ENCODE peak calls at places on chromosome 1, in nine cellular contexts. One of them, this sample, is unnamed.

GRCh38 chr1:189500777-189501176 is 976.9 kb downstream of the BRINP3 start:
- DNase-seq in choroid plexus epithelial cell: peak; percentile 42
- DNase-seq in fibroblast of lung: peak; percentile 39
- DNase-seq in AG09309: no peak
- DNase-seq in H9: no peak
- DNase-seq in heart right ventricle: no peak
- DNase-seq in RWPE1: no peak
- DNase-seq in epithelial cell of esophagus: peak; percentile 2
- DNase-seq in heart left ventricle: no peak
- DNase-seq in this sample: no peak

GRCh38 chr1:219847215-219847855 is 81.0 kb downstream of the SLC30A10 start:
- DNase-seq in choroid plexus epithelial cell: peak; percentile 3
- DNase-seq in fibroblast of lung: no peak
- DNase-seq in AG09309: no peak
- DNase-seq in H9: no peak
- DNase-seq in heart right ventricle: no peak
- DNase-seq in RWPE1: no peak
- DNase-seq in epithelial cell of esophagus: peak; percentile 4
- DNase-seq in heart left ventricle: no peak
- DNase-seq in this sample: no peak

GRCh38 chr1:156241926-156242325 is at the start of gene BGLAP:
- DNase-seq in choroid plexus epithelial cell: no peak
- DNase-seq in fibroblast of lung: no peak
- DNase-seq in AG09309: no peak
- DNase-seq in H9: no peak
- DNase-seq in heart right ventricle: no peak
- DNase-seq in RWPE1: no peak
- DNase-seq in epithelial cell of esophagus: no peak
- DNase-seq in heart left ventricle: no peak
- DNase-seq in this sample: no peak

GRCh38 chr1:185595835-185596667 is 138.1 kb upstream of the HMCN1 start:
- DNase-seq in choroid plexus epithelial cell: peak; percentile 72
- DNase-seq in fibroblast of lung: peak; percentile 29
- DNase-seq in AG09309: no peak
- DNase-seq in H9: peak; percentile 67
- DNase-seq in heart right ventricle: no peak
- DNase-seq in RWPE1: peak; percentile 64
- DNase-seq in epithelial cell of esophagus: peak; percentile 76
- DNase-seq in heart left ventricle: no peak
- DNase-seq in this sample: peak; percentile 54

GRCh38 chr1:49906365-49906764 is 117.4 kb downstream of the AGBL4 start:
- DNase-seq in choroid plexus epithelial cell: no peak
- DNase-seq in fibroblast of lung: no peak
- DNase-seq in AG09309: no peak
- DNase-seq in H9: no peak
- DNase-seq in heart right ventricle: no peak
- DNase-seq in RWPE1: no peak
- DNase-seq in epithelial cell of esophagus: no peak
- DNase-seq in heart left ventricle: no peak
- DNase-seq in this sample: no peak

GRCh38 chr1:182671779-182672486 is 12.5 kb downstream of the RGS8 start:
- DNase-seq in choroid plexus epithelial cell: no peak
- DNase-seq in fibroblast of lung: no peak
- DNase-seq in AG09309: no peak
- DNase-seq in H9: no peak
- DNase-seq in heart right ventricle: no peak
- DNase-seq in RWPE1: no peak
- DNase-seq in epithelial cell of esophagus: no peak
- DNase-seq in heart left ventricle: no peak
- DNase-seq in this sample: no peak

GRCh38 chr1:86502721-86503430 is 34.1 kb downstream of the CLCA1 start:
- DNase-seq in choroid plexus epithelial cell: peak; percentile 15
- DNase-seq in fibroblast of lung: peak; percentile 41
- DNase-seq in AG09309: no peak
- DNase-seq in H9: peak; percentile 90
- DNase-seq in heart right ventricle: no peak
- DNase-seq in RWPE1: peak; percentile 30
- DNase-seq in epithelial cell of esophagus: peak; percentile 84
- DNase-seq in heart left ventricle: peak; percentile 55
- DNase-seq in this sample: no peak

GRCh38 chr1:39036678-39037077 is 10.5 kb downstream of the NDUFS5 start:
- DNase-seq in choroid plexus epithelial cell: no peak
- DNase-seq in fibroblast of lung: no peak
- DNase-seq in AG09309: no peak
- DNase-seq in H9: no peak
- DNase-seq in heart right ventricle: no peak
- DNase-seq in RWPE1: no peak
- DNase-seq in epithelial cell of esophagus: no peak
- DNase-seq in heart left ventricle: no peak
- DNase-seq in this sample: no peak

GRCh38 chr1:154534263-154534844 is 24.1 kb downstream of the UBE2Q1 start:
- DNase-seq in choroid plexus epithelial cell: peak; percentile 54
- DNase-seq in fibroblast of lung: peak; percentile 27
- DNase-seq in AG09309: no peak
- DNase-seq in H9: peak; percentile 79
- DNase-seq in heart right ventricle: no peak
- DNase-seq in RWPE1: peak; percentile 77
- DNase-seq in epithelial cell of esophagus: peak; percentile 75
- DNase-seq in heart left ventricle: no peak
- DNase-seq in this sample: no peak

GRCh38 chr1:97013904-97014303 is 292.3 kb downstream of the PTBP2 start:
- DNase-seq in choroid plexus epithelial cell: peak; percentile 92
- DNase-seq in fibroblast of lung: peak; percentile 77
- DNase-seq in AG09309: peak; percentile 11
- DNase-seq in H9: no peak
- DNase-seq in heart right ventricle: no peak
- DNase-seq in RWPE1: peak; percentile 1
- DNase-seq in epithelial cell of esophagus: no peak
- DNase-seq in heart left ventricle: no peak
- DNase-seq in this sample: no peak

GRCh38 chr1:20417581-20417980 is 68.4 kb downstream of the CAMK2N1 start:
- DNase-seq in choroid plexus epithelial cell: no peak
- DNase-seq in fibroblast of lung: no peak
- DNase-seq in AG09309: no peak
- DNase-seq in H9: no peak
- DNase-seq in heart right ventricle: no peak
- DNase-seq in RWPE1: no peak
- DNase-seq in epithelial cell of esophagus: no peak
- DNase-seq in heart left ventricle: no peak
- DNase-seq in this sample: no peak

GRCh38 chr1:164515221-164515620 is 43.8 kb upstream of the PBX1 start:
- DNase-seq in choroid plexus epithelial cell: no peak
- DNase-seq in fibroblast of lung: no peak
- DNase-seq in AG09309: no peak
- DNase-seq in H9: no peak
- DNase-seq in heart right ventricle: peak; percentile 12
- DNase-seq in RWPE1: no peak
- DNase-seq in epithelial cell of esophagus: no peak
- DNase-seq in heart left ventricle: peak; percentile 56
- DNase-seq in this sample: no peak

GRCh38 chr1:205494119-205494518 is 10.3 kb upstream of the CDK18 start:
- DNase-seq in choroid plexus epithelial cell: no peak
- DNase-seq in fibroblast of lung: no peak
- DNase-seq in AG09309: no peak
- DNase-seq in H9: no peak
- DNase-seq in heart right ventricle: no peak
- DNase-seq in RWPE1: no peak
- DNase-seq in epithelial cell of esophagus: no peak
- DNase-seq in heart left ventricle: no peak
- DNase-seq in this sample: no peak
- TF ChIP-seq CTCF in choroid plexus epithelial cell: no peak
- TF ChIP-seq CTCF in fibroblast of lung: no peak
- TF ChIP-seq CTCF in AG09309: no peak
- TF ChIP-seq CTCF in H9: peak; percentile 12
- TF ChIP-seq CTCF in heart right ventricle: peak; percentile 41
- TF ChIP-seq CTCF in RWPE1: no peak
- TF ChIP-seq CTCF in epithelial cell of esophagus: no peak
- TF ChIP-seq CTCF in heart left ventricle: no peak
- TF ChIP-seq CTCF in this sample: no peak

GRCh38 chr1:206883160-206883559 is 14.1 kb upstream of the IL24 start:
- DNase-seq in choroid plexus epithelial cell: no peak
- DNase-seq in fibroblast of lung: no peak
- DNase-seq in AG09309: no peak
- DNase-seq in H9: no peak
- DNase-seq in heart right ventricle: no peak
- DNase-seq in RWPE1: no peak
- DNase-seq in epithelial cell of esophagus: no peak
- DNase-seq in heart left ventricle: no peak
- DNase-seq in this sample: no peak

GRCh38 chr1:206880310-206880709 is 14.9 kb downstream of the IL20 start:
- DNase-seq in choroid plexus epithelial cell: no peak
- DNase-seq in fibroblast of lung: no peak
- DNase-seq in AG09309: no peak
- DNase-seq in H9: no peak
- DNase-seq in heart right ventricle: no peak
- DNase-seq in RWPE1: no peak
- DNase-seq in epithelial cell of esophagus: no peak
- DNase-seq in heart left ventricle: no peak
- DNase-seq in this sample: no peak

GRCh38 chr1:206883876-206884275 is 13.4 kb upstream of the IL24 start:
- DNase-seq in choroid plexus epithelial cell: no peak
- DNase-seq in fibroblast of lung: no peak
- DNase-seq in AG09309: no peak
- DNase-seq in H9: no peak
- DNase-seq in heart right ventricle: no peak
- DNase-seq in RWPE1: no peak
- DNase-seq in epithelial cell of esophagus: no peak
- DNase-seq in heart left ventricle: no peak
- DNase-seq in this sample: no peak

GRCh38 chr1:206885341-206886060 is 11.7 kb upstream of the IL24 start:
- DNase-seq in choroid plexus epithelial cell: no peak
- DNase-seq in fibroblast of lung: no peak
- DNase-seq in AG09309: no peak
- DNase-seq in H9: no peak
- DNase-seq in heart right ventricle: no peak
- DNase-seq in RWPE1: peak; percentile 41
- DNase-seq in epithelial cell of esophagus: peak; percentile 88
- DNase-seq in heart left ventricle: no peak
- DNase-seq in this sample: no peak

GRCh38 chr1:206882555-206882954 is 14.7 kb upstream of the IL24 start:
- DNase-seq in choroid plexus epithelial cell: no peak
- DNase-seq in fibroblast of lung: no peak
- DNase-seq in AG09309: no peak
- DNase-seq in H9: no peak
- DNase-seq in heart right ventricle: no peak
- DNase-seq in RWPE1: no peak
- DNase-seq in epithelial cell of esophagus: no peak
- DNase-seq in heart left ventricle: no peak
- DNase-seq in this sample: no peak
- TF ChIP-seq CTCF in choroid plexus epithelial cell: no peak
- TF ChIP-seq CTCF in fibroblast of lung: no peak
- TF ChIP-seq CTCF in AG09309: no peak
- TF ChIP-seq CTCF in H9: peak; percentile 53
- TF ChIP-seq CTCF in heart right ventricle: no peak
- TF ChIP-seq CTCF in RWPE1: no peak
- TF ChIP-seq CTCF in epithelial cell of esophagus: no peak
- TF ChIP-seq CTCF in heart left ventricle: no peak
- TF ChIP-seq CTCF in this sample: peak; percentile 42

GRCh38 chr1:245888809-245889208 is 618.3 kb downstream of the SMYD3 start:
- DNase-seq in choroid plexus epithelial cell: peak; percentile 69
- DNase-seq in fibroblast of lung: peak; percentile 29
- DNase-seq in AG09309: no peak
- DNase-seq in H9: no peak
- DNase-seq in heart right ventricle: no peak
- DNase-seq in RWPE1: no peak
- DNase-seq in epithelial cell of esophagus: peak; percentile 65
- DNase-seq in heart left ventricle: no peak
- DNase-seq in this sample: no peak
- TF ChIP-seq CTCF in choroid plexus epithelial cell: peak; percentile 56
- TF ChIP-seq CTCF in fibroblast of lung: peak; percentile 21
- TF ChIP-seq CTCF in AG09309: peak; percentile 46
- TF ChIP-seq CTCF in H9: peak; percentile 74
- TF ChIP-seq CTCF in heart right ventricle: no peak
- TF ChIP-seq CTCF in RWPE1: no peak
- TF ChIP-seq CTCF in epithelial cell of esophagus: peak; percentile 56
- TF ChIP-seq CTCF in heart left ventricle: no peak
- TF ChIP-seq CTCF in this sample: peak; percentile 36

GRCh38 chr1:192131914-192132313 is 26.3 kb upstream of the RGS18 start:
- DNase-seq in choroid plexus epithelial cell: no peak
- DNase-seq in fibroblast of lung: no peak
- DNase-seq in AG09309: no peak
- DNase-seq in H9: no peak
- DNase-seq in heart right ventricle: no peak
- DNase-seq in RWPE1: no peak
- DNase-seq in epithelial cell of esophagus: no peak
- DNase-seq in heart left ventricle: no peak
- DNase-seq in this sample: no peak
- TF ChIP-seq CTCF in choroid plexus epithelial cell: no peak
- TF ChIP-seq CTCF in fibroblast of lung: no peak
- TF ChIP-seq CTCF in AG09309: no peak
- TF ChIP-seq CTCF in H9: no peak
- TF ChIP-seq CTCF in heart right ventricle: no peak
- TF ChIP-seq CTCF in RWPE1: no peak
- TF ChIP-seq CTCF in epithelial cell of esophagus: no peak
- TF ChIP-seq CTCF in heart left ventricle: no peak
- TF ChIP-seq CTCF in this sample: no peak

DNA sequence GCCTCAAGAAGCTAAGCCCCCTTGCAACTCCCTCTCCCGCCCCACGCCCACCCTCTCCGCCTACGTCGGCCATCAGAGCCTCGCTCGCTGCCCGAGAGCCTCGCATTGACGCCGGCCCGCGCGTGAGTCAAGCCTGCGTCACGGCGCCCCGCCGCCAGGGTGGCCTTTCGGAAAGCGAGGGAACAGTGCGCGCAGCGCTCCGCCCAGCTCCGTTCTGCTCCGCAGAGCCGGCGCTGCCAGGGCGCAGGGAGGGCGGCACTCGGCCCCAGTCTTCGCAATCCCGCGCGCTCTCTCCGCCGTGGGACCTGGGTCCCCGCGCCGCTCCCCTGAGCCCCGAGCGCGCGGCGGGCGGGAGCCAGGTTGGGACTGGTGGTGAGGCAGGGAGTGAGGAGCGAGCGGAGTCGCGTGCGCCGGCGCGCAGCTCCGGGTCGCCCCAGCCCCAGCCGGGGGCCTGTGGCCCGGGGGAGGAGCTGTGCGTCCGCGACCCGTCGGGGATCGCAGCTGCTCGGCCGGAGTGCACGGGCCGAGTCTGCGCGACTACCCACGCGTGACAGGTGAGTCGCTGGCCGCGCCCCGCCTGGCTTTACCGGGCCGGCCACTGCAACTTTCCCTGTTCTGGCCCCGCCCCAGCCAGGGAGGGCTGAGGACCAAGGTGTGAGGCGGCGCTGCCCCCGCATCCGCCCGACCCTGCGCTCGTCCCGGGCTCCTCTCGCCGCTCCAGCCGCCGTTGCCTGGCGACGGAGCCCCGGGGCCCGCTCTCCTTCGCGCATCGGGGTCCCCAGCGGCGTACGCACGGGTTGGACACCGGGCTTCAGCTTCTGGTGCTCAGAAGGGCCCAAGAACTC is at the start of gene SLC6A17:
- DNase-seq in choroid plexus epithelial cell: peak; percentile 47
- DNase-seq in fibroblast of lung: peak; percentile 59
- DNase-seq in AG09309: no peak
- DNase-seq in H9: peak; percentile 61
- DNase-seq in heart right ventricle: no peak
- DNase-seq in RWPE1: peak; percentile 74
- DNase-seq in epithelial cell of esophagus: peak; percentile 74
- DNase-seq in heart left ventricle: no peak
- DNase-seq in this sample: peak; percentile 31
- TF ChIP-seq CTCF in choroid plexus epithelial cell: no peak
- TF ChIP-seq CTCF in fibroblast of lung: no peak
- TF ChIP-seq CTCF in AG09309: no peak
- TF ChIP-seq CTCF in H9: peak; percentile 45
- TF ChIP-seq CTCF in heart right ventricle: no peak
- TF ChIP-seq CTCF in RWPE1: no peak
- TF ChIP-seq CTCF in epithelial cell of esophagus: no peak
- TF ChIP-seq CTCF in heart left ventricle: no peak
- TF ChIP-seq CTCF in this sample: peak; percentile 50

GRCh38 chr1:51569284-51570062 is 47.4 kb upstream of the OSBPL9 start:
- DNase-seq in choroid plexus epithelial cell: peak; percentile 71
- DNase-seq in fibroblast of lung: peak; percentile 90
- DNase-seq in AG09309: peak; percentile 37
- DNase-seq in H9: peak; percentile 29
- DNase-seq in heart right ventricle: no peak
- DNase-seq in RWPE1: peak; percentile 77
- DNase-seq in epithelial cell of esophagus: peak; percentile 96
- DNase-seq in heart left ventricle: no peak
- DNase-seq in this sample: no peak
- TF ChIP-seq CTCF in choroid plexus epithelial cell: peak; percentile 43
- TF ChIP-seq CTCF in fibroblast of lung: peak; percentile 14
- TF ChIP-seq CTCF in AG09309: no peak
- TF ChIP-seq CTCF in H9: no peak
- TF ChIP-seq CTCF in heart right ventricle: peak; percentile 40
- TF ChIP-seq CTCF in RWPE1: no peak
- TF ChIP-seq CTCF in epithelial cell of esophagus: peak; percentile 17
- TF ChIP-seq CTCF in heart left ventricle: no peak
- TF ChIP-seq CTCF in this sample: no peak